ENCODE peak calls at places on chromosomes 13 and 19, in seven cellular contexts. One of them, this sample, is unnamed.

GRCh38 chr19:30855475-30855874 is 483.3 kb downstream of the ZNF536 start:
- DNase-seq in GM20000: no peak
- DNase-seq in neural progenitor cell: no peak
- DNase-seq in cardiac muscle cell: no peak
- DNase-seq in HFF-Myc: no peak
- DNase-seq in adrenal gland: no peak
- DNase-seq in B cell: no peak
- DNase-seq in this sample: no peak

GRCh38 chr19:35913589-35913988 is 5.5 kb upstream of the TYROBP start:
- DNase-seq in GM20000: peak
- DNase-seq in neural progenitor cell: no peak
- DNase-seq in cardiac muscle cell: no peak
- DNase-seq in HFF-Myc: no peak
- DNase-seq in adrenal gland: no peak
- DNase-seq in B cell: no peak
- DNase-seq in this sample: peak

GRCh38 chr19:55857974-55858373 is 21.6 kb downstream of the NLRP4 start:
- DNase-seq in GM20000: no peak
- DNase-seq in neural progenitor cell: no peak
- DNase-seq in cardiac muscle cell: no peak
- DNase-seq in HFF-Myc: no peak
- DNase-seq in adrenal gland: no peak
- DNase-seq in B cell: no peak
- DNase-seq in this sample: no peak

GRCh38 chr19:6632002-6632621 is 37.8 kb downstream of the TNFSF14 start:
- DNase-seq in GM20000: peak
- DNase-seq in neural progenitor cell: peak
- DNase-seq in cardiac muscle cell: peak
- DNase-seq in HFF-Myc: peak
- DNase-seq in adrenal gland: peak
- DNase-seq in B cell: peak
- DNase-seq in this sample: peak

GRCh38 chr13:25943081-25943480 is 108.7 kb downstream of the SHISA2 start:
- DNase-seq in GM20000: no peak
- DNase-seq in neural progenitor cell: no peak
- DNase-seq in cardiac muscle cell: no peak
- DNase-seq in HFF-Myc: no peak
- DNase-seq in adrenal gland: no peak
- DNase-seq in B cell: no peak
- DNase-seq in this sample: no peak

GRCh38 chr19:56595548-56595899 is 422 bp downstream of the ZNF71 start:
- DNase-seq in GM20000: no peak
- DNase-seq in neural progenitor cell: no peak
- DNase-seq in cardiac muscle cell: no peak
- DNase-seq in HFF-Myc: no peak
- DNase-seq in adrenal gland: no peak
- DNase-seq in B cell: no peak
- DNase-seq in this sample: no peak

GRCh38 chr13:23959231-23959862 is 62.0 kb upstream of the C1QTNF9B start:
- DNase-seq in GM20000: no peak
- DNase-seq in neural progenitor cell: no peak
- DNase-seq in cardiac muscle cell: no peak
- DNase-seq in HFF-Myc: no peak
- DNase-seq in adrenal gland: no peak
- DNase-seq in B cell: no peak
- DNase-seq in this sample: no peak

GRCh38 chr13:109699628-109700071 is 86.7 kb downstream of the IRS2 start:
- DNase-seq in GM20000: no peak
- DNase-seq in neural progenitor cell: peak
- DNase-seq in cardiac muscle cell: no peak
- DNase-seq in HFF-Myc: no peak
- DNase-seq in adrenal gland: no peak
- DNase-seq in B cell: no peak
- DNase-seq in this sample: no peak

GRCh38 chr19:15280915-15281683 is 48.9 kb upstream of the EPHX3 start:
- DNase-seq in GM20000: no peak
- DNase-seq in neural progenitor cell: peak
- DNase-seq in cardiac muscle cell: no peak
- DNase-seq in HFF-Myc: peak
- DNase-seq in adrenal gland: peak
- DNase-seq in B cell: no peak
- DNase-seq in this sample: no peak

GRCh38 chr13:41401371-41401770 is 56.0 kb upstream of the RGCC start:
- DNase-seq in GM20000: no peak
- DNase-seq in neural progenitor cell: peak
- DNase-seq in cardiac muscle cell: no peak
- DNase-seq in HFF-Myc: no peak
- DNase-seq in adrenal gland: no peak
- DNase-seq in B cell: no peak
- DNase-seq in this sample: no peak
- TF ChIP-seq CTCF in GM20000: no peak
- TF ChIP-seq CTCF in neural progenitor cell: no peak
- TF ChIP-seq CTCF in cardiac muscle cell: no peak
- TF ChIP-seq CTCF in HFF-Myc: no peak
- TF ChIP-seq CTCF in adrenal gland: no peak
- TF ChIP-seq CTCF in B cell: no peak
- TF ChIP-seq CTCF in this sample: no peak

DNA sequence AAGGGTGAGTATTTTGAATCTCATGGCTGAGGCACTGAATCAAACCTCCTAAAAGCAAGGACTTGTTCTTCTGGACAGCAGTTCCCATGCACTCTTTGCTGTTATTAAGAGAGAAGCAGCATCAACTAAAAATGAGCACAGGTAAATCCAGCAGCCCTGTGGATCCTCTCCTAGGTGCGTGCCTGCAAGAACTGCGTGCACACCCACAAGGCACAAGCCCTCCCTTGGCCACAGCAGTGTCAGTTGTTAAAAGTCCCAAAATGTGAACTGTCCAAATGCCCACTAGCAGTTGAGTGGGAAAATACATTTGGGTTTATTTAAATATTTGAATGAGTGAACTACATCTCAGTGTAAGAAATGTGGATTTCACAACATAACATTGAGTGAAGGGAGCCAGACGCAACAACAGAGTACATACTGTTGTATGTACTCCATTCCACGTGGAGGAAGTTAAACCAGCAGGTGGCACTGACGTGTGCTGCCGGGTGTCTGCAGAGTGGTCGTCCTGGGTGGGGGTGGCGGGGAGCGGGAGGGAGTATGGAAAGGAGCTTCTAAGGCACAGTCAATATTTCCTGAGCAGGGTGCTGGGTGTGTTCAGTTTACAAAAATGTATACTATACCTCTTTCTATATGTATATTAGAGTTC is 266.4 kb downstream of the NALCN start:
- DNase-seq in GM20000: no peak
- DNase-seq in neural progenitor cell: peak
- DNase-seq in cardiac muscle cell: peak
- DNase-seq in HFF-Myc: no peak
- DNase-seq in adrenal gland: no peak
- DNase-seq in B cell: no peak
- DNase-seq in this sample: no peak
- TF ChIP-seq CTCF in GM20000: no peak
- TF ChIP-seq CTCF in neural progenitor cell: peak
- TF ChIP-seq CTCF in cardiac muscle cell: peak
- TF ChIP-seq CTCF in HFF-Myc: peak
- TF ChIP-seq CTCF in adrenal gland: peak
- TF ChIP-seq CTCF in B cell: no peak
- TF ChIP-seq CTCF in this sample: no peak

GRCh38 chr19:23403581-23404324 is 8.5 kb upstream of the ZNF91 start:
- DNase-seq in GM20000: no peak
- DNase-seq in neural progenitor cell: peak
- DNase-seq in cardiac muscle cell: no peak
- DNase-seq in HFF-Myc: no peak
- DNase-seq in adrenal gland: no peak
- DNase-seq in B cell: no peak
- DNase-seq in this sample: no peak
- TF ChIP-seq CTCF in GM20000: no peak
- TF ChIP-seq CTCF in neural progenitor cell: peak
- TF ChIP-seq CTCF in cardiac muscle cell: no peak
- TF ChIP-seq CTCF in HFF-Myc: no peak
- TF ChIP-seq CTCF in adrenal gland: no peak
- TF ChIP-seq CTCF in B cell: no peak
- TF ChIP-seq CTCF in this sample: no peak

GRCh38 chr19:1602091-1602707 is 3.1 kb downstream of the UQCR11 start:
- DNase-seq in GM20000: no peak
- DNase-seq in neural progenitor cell: no peak
- DNase-seq in cardiac muscle cell: no peak
- DNase-seq in HFF-Myc: no peak
- DNase-seq in adrenal gland: no peak
- DNase-seq in B cell: no peak
- DNase-seq in this sample: no peak
- TF ChIP-seq CTCF in GM20000: no peak
- TF ChIP-seq CTCF in neural progenitor cell: no peak
- TF ChIP-seq CTCF in cardiac muscle cell: no peak
- TF ChIP-seq CTCF in HFF-Myc: no peak
- TF ChIP-seq CTCF in adrenal gland: no peak
- TF ChIP-seq CTCF in B cell: no peak
- TF ChIP-seq CTCF in this sample: no peak

DNA sequence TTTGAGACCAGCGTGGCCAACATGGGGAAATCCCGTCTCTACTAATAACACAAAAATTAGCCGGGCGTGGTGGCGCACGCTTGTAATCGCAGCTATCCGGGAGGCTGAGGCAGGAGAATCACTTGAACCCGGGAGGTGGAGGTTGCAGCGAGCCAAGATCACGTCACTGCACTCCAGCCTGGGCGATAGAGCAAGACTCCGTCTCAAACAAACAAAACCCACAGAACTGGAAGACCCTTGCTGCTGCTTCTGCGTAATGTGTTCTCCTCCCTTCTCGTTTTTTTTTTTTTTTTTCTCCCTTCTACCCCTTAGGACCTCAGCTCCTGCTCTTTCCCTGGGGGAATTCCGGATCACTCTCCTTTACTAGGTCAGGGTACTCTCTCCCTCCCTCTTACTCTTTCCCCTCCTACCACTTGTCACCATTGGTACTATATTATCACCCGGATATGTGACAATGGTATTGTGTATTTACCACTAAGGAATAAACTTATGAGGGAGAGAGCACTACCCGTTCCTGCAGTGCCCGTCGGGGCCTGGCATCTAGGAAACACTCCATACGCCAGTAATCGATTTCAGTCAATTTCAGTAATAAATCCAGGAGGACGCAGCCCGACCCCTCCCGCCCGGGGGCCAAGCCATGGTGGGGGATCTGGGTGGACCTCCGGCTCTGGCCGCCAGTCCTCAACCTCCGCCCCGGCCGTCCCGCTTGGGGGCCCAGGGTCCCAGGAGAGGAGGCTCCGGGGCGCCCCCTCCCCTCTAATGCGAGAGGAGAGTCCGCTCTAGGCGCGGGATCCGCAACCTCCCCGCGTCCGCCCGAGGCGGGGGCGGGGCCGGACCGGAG is 423 bp upstream of the GARRE1 start:
- DNase-seq in GM20000: no peak
- DNase-seq in neural progenitor cell: peak
- DNase-seq in cardiac muscle cell: peak
- DNase-seq in HFF-Myc: no peak
- DNase-seq in adrenal gland: peak
- DNase-seq in B cell: no peak
- DNase-seq in this sample: peak
- TF ChIP-seq CTCF in GM20000: no peak
- TF ChIP-seq CTCF in neural progenitor cell: peak
- TF ChIP-seq CTCF in cardiac muscle cell: no peak
- TF ChIP-seq CTCF in HFF-Myc: no peak
- TF ChIP-seq CTCF in adrenal gland: no peak
- TF ChIP-seq CTCF in B cell: no peak
- TF ChIP-seq CTCF in this sample: no peak

DNA sequence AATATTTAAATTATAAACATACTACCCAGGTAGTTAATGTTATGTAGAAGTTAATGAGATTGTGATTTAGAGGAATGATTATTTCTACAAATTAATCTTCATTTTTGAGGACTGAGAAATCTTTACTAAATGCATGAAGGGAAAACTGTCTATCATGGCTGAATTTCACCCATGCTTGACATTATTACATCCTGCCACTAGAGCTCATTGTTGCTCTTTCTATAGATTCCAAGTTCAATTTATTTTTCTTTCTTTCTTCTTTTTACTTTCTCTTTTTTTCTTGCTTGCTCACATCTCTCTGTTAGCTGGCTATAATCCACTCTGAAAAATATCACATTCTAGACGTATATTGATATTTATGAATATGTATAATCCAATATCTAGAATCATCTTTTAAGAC is 505.0 kb upstream of the KLHL1 start:
- DNase-seq in GM20000: no peak
- DNase-seq in neural progenitor cell: no peak
- DNase-seq in cardiac muscle cell: peak
- DNase-seq in HFF-Myc: no peak
- DNase-seq in adrenal gland: no peak
- DNase-seq in B cell: no peak
- DNase-seq in this sample: no peak
- TF ChIP-seq CTCF in GM20000: no peak
- TF ChIP-seq CTCF in neural progenitor cell: peak
- TF ChIP-seq CTCF in cardiac muscle cell: no peak
- TF ChIP-seq CTCF in HFF-Myc: no peak
- TF ChIP-seq CTCF in adrenal gland: peak
- TF ChIP-seq CTCF in B cell: no peak
- TF ChIP-seq CTCF in this sample: no peak